ENCODE peak calls at places on chromosomes 3 and 15, in seven cellular contexts. Q, Y, M, J, V, R and L are unnamed samples.

GRCh38 chr3:38153986-38154608 is 11.2 kb upstream of the OXSR1 start:
- DNase-seq in V (no peak), Q (peak; percentile 98), M (no peak), R (no peak), Y (no peak), J (no peak), L (no peak)

GRCh38 chr3:194775266-194775665 is 89.6 kb downstream of the FAM43A start:
- DNase-seq in R (no peak), M (no peak), J (no peak), Y (no peak), Q (no peak), V (no peak), L (no peak)

GRCh38 chr3:52522651-52523251 is 10.9 kb downstream of the NT5DC2 start:
- DNase-seq in R (no peak), Y (no peak), M (no peak), J (peak; percentile 52), V (no peak), Q (no peak), L (no peak)

GRCh38 chr15:70121656-70122297 is 24.1 kb upstream of the TLE3 start:
- DNase-seq in V (no peak), M (peak; percentile 95), J (peak; percentile 62), Y (no peak), Q (peak; percentile 60), R (no peak), L (no peak)

GRCh38 chr3:105526349-105527111 is 159.8 kb downstream of the ALCAM start:
- DNase-seq in Y (no peak), Q (peak; percentile 34), R (no peak), J (no peak), V (no peak), M (no peak), L (no peak)

GRCh38 chr15:93026359-93026758 is 62.7 kb downstream of the RGMA start:
- DNase-seq in R (no peak), V (no peak), J (no peak), Y (no peak), Q (no peak), M (no peak), L (no peak)

GRCh38 chr3:188043891-188044290 is 110.1 kb upstream of the LPP start:
- DNase-seq in M (no peak), R (no peak), J (no peak), Q (no peak), Y (no peak), V (no peak), L (peak; percentile 19)

GRCh38 chr15:95929232-95929846 is 401.2 kb upstream of the NR2F2 start:
- DNase-seq in M (no peak), J (no peak), V (no peak), R (no peak), Y (peak; percentile 91), Q (no peak), L (peak; percentile 72)

GRCh38 chr3:114406286-114406685 is 112.5 kb downstream of the TIGIT start:
- DNase-seq in Q (no peak), Y (no peak), R (no peak), M (no peak), J (no peak), V (no peak), L (no peak)

GRCh38 chr15:29128671-29129070 is 141.0 kb downstream of the NSMCE3 start:
- DNase-seq in R (no peak), Q (no peak), V (no peak), M (no peak), J (no peak), Y (no peak), L (no peak)

GRCh38 chr15:37098468-37099320 is 1.7 kb downstream of the MEIS2 start:
- DNase-seq in R (peak; percentile 48), M (no peak), V (no peak), J (no peak), Y (no peak), Q (peak; percentile 60), L (peak; percentile 73)

GRCh38 chr3:124779116-124779515 is 48.9 kb downstream of the UMPS start:
- DNase-seq in V (no peak), M (no peak), J (no peak), R (no peak), Y (no peak), Q (no peak), L (no peak)

GRCh38 chr3:155079795-155080546 is at the start of gene MME:
- DNase-seq in Y (no peak), M (no peak), R (peak; percentile 11), Q (peak; percentile 52), J (peak; percentile 77), V (no peak), L (no peak)

GRCh38 chr3:79864077-79864476 is 96.3 kb upstream of the ROBO1 start:
- DNase-seq in Y (no peak), R (no peak), Q (no peak), M (no peak), J (no peak), V (no peak), L (no peak)

GRCh38 chr15:76147906-76148553 is 88.2 kb downstream of the TMEM266 start:
- DNase-seq in V (no peak), Q (peak; percentile 53), J (peak; percentile 76), M (no peak), R (peak; percentile 22), Y (no peak), L (peak; percentile 65)

GRCh38 chr15:77568014-77568959 is 64.4 kb downstream of the LINGO1 start:
- DNase-seq in V (no peak), J (no peak), Y (no peak), Q (no peak), R (no peak), M (no peak), L (no peak)

GRCh38 chr3:194255252-194256039 is 95.7 kb downstream of the CPN2 start:
- DNase-seq in M (peak; percentile 96), R (no peak), Q (no peak), V (no peak), J (peak; percentile 90), Y (peak; percentile 96), L (peak; percentile 16)

GRCh38 chr15:47843124-47843663 is 125.9 kb downstream of the SEMA6D start:
- DNase-seq in Q (no peak), M (no peak), J (no peak), V (no peak), Y (no peak), R (no peak), L (no peak)

GRCh38 chr3:129016366-129016724 is 15.2 kb downstream of the EFCC1 start:
- DNase-seq in Y (no peak), Q (peak; percentile 50), V (no peak), R (peak; percentile 29), J (no peak), M (no peak), L (peak; percentile 47)

GRCh38 chr3:308597-309321 is 112.2 kb downstream of the CHL1 start:
- DNase-seq in V (no peak), M (no peak), Y (no peak), J (no peak), R (no peak), Q (no peak), L (no peak)

DNA sequence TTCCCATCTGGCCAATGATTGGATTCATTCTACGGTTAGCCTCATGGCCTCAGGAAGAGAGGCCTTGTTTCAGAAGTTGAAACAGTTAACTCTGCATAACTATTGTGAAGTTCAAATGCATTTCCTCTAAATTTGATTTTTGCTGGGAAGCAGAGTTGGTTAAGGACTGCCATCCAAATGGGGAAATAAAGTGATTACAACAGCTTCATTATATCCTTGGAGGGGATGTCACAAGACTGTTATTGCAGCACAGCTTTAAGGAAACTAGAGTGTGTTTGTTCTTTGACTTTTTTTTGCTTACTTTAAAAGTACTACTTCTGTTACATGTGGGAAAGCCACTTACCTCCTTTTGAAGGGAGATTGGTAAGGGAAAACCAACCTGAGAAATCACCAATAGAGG is 164.8 kb downstream of the AKAP13 start:
- DNase-seq in M (no peak), V (no peak), Y (peak; percentile 85), R (no peak), J (no peak), Q (no peak), L (no peak)
- H3K4me3 ChIP-seq in M (no peak overlapping the region), V (no peak overlapping the region), Y (peak overlapping the region; percentile 23), R (no peak overlapping the region), J (peak overlapping the region; percentile 37), Q (no peak overlapping the region), L (no peak overlapping the region)

GRCh38 chr15:62888628-62889027 is 153.9 kb upstream of the TPM1 start:
- DNase-seq in R (no peak), J (no peak), M (no peak), Y (no peak), V (no peak), Q (peak; percentile 62), L (no peak)

GRCh38 chr15:62887113-62887570 is 155.4 kb upstream of the TPM1 start:
- DNase-seq in M (no peak), Q (no peak), V (no peak), Y (no peak), R (no peak), J (no peak), L (no peak)

GRCh38 chr15:62883938-62884479 is 158.5 kb upstream of the TPM1 start:
- DNase-seq in J (no peak), M (no peak), Y (no peak), V (no peak), Q (no peak), R (no peak), L (no peak)

GRCh38 chr15:62889141-62889661 is 153.3 kb upstream of the TPM1 start:
- DNase-seq in V (no peak), Q (no peak), R (no peak), J (no peak), Y (no peak), M (no peak), L (no peak)

GRCh38 chr15:62886431-62887071 is 156.0 kb upstream of the TPM1 start:
- DNase-seq in Q (no peak), R (no peak), Y (no peak), V (no peak), J (no peak), M (no peak), L (no peak)
- TF ChIP-seq CTCF in Q (no peak), R (no peak), Y (no peak), V (no peak), J (no peak), M (no peak), L (no peak)

DNA sequence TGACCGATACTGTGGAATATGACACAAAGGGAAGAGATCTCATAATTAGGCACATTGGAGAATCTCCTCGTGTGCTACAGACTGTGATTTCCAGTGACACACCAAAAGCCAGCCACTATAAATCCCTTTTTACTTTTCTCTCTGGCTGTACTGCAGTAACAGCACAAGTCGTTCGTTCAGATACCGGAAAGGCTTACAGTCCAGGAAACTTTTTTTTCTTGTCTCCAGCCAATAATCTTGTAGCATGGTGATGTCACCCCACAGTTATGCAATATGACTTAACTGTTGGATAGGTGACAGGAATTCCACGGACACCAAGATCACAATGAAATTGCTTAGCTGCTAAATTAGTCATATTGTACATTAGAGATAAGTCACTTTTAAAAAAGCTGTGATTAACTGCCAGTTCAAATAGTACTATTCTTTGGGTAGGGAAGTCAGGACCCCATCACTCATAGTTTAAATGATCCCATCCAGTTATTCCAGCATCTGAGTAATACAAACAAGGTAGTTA is 36.3 kb upstream of the TSC22D2 start:
- DNase-seq in R (no peak), V (no peak), Q (peak; percentile 100), Y (no peak), J (no peak), M (no peak), L (no peak)
- H3K4me3 ChIP-seq in R (peak overlapping the region; percentile 37), V (peak overlapping the region; percentile 34), Q (peak overlapping the region; percentile 27), Y (no peak overlapping the region), J (peak overlapping the region; percentile 27), M (peak overlapping the region; percentile 33), L (no peak overlapping the region)

DNA sequence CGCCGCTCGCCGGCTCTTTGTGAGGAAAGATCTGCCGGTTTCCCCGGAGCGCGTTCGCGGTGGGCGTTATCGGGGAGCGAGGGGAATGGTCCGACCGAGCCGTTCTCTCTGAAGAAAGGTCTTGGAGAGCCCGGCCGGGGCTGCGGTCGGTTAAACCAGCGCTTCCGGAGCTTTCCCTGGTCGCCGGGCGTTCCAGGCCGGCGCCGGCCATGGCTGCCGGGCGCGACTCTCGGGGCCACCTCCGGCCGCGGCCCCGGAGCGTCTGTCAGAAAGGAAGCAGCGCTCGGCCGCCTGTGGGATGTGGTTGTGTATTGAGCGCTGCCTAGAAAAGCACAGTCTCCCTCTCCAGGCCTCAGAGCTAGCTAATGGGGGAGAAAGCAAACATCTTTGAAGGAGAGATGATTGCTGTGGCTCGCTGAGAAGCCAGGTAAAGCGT is 731 bp downstream of the FYTTD1 start:
- DNase-seq in Q (peak; percentile 72), Y (peak; percentile 22), J (peak; percentile 85), M (no peak), R (peak; percentile 53), V (peak; percentile 14), L (peak; percentile 88)
- TF ChIP-seq CTCF in Q (no peak), Y (no peak), J (peak; percentile 5), M (no peak), R (no peak), V (no peak), L (no peak)